ENCODE peak calls at places on chromosome X, in eight cellular contexts. A is uterus, E is heart left ventricle, P is tibial nerve, I is K562, S is Peyer's patch, B is endothelial cell of umbilical vein, K is IMR-90. C is an unnamed sample.

GRCh38 chrX:2559124-2559523 is 58.3 kb upstream of the DHRSX start:
- DNase-seq in B (no peak), P (no peak), K (no peak), E (no peak), S (no peak), A (no peak), I (no peak), C (no peak)

GRCh38 chrX:71198066-71198465 is 25.0 kb upstream of the GJB1 start:
- DNase-seq in I (no peak), K (no peak), A (no peak), B (no peak), P (no peak), S (peak), E (no peak), C (no peak)

GRCh38 chrX:106917830-106918500 is 2.2 kb upstream of the CLDN2 start:
- DNase-seq in S (no peak), P (no peak), E (no peak), B (peak), I (no peak), K (peak), A (no peak), C (no peak)

GRCh38 chrX:83529950-83530349 is 21.9 kb downstream of the POU3F4 start:
- DNase-seq in S (no peak), B (no peak), P (no peak), K (no peak), I (no peak), E (no peak), A (no peak), C (no peak)

GRCh38 chrX:20974326-20974725 is 399.9 kb upstream of the CNKSR2 start:
- DNase-seq in S (no peak), K (no peak), E (no peak), I (no peak), P (no peak), B (no peak), A (no peak), C (no peak)

GRCh38 chrX:104482757-104483156 is 83.2 kb upstream of the IL1RAPL2 start:
- DNase-seq in I (peak), E (no peak), K (no peak), P (no peak), B (no peak), A (no peak), S (no peak), C (no peak)

GRCh38 chrX:13051167-13051528 is 6.7 kb upstream of the FAM9C start:
- DNase-seq in E (no peak), I (no peak), S (no peak), B (no peak), P (no peak), K (no peak), A (no peak), C (no peak)

GRCh38 chrX:78063687-78064086 is 40.4 kb upstream of the PGK1 start:
- DNase-seq in P (no peak), S (no peak), A (no peak), E (no peak), I (no peak), K (no peak), B (no peak), C (no peak)

GRCh38 chrX:150680974-150681373 is 12.2 kb upstream of the MTMR1 start:
- DNase-seq in S (no peak), A (no peak), B (peak), P (no peak), K (peak), E (no peak), I (no peak), C (no peak)

GRCh38 chrX:46582325-46582724 is 8.8 kb downstream of the CHST7 start:
- DNase-seq in P (no peak), B (peak), A (no peak), I (no peak), S (no peak), K (peak), E (no peak), C (no peak)

GRCh38 chrX:111445485-111445884 is 33.5 kb upstream of the DCX start:
- DNase-seq in A (no peak), P (peak), S (no peak), B (peak), E (no peak), K (peak), I (peak), C (no peak)

GRCh38 chrX:140664939-140665338 is 44.6 kb upstream of the LINC00632 start:
- DNase-seq in I (peak), K (peak), S (no peak), B (no peak), E (no peak), P (no peak), A (no peak), C (no peak)

GRCh38 chrX:87409113-87409841 is 108.3 kb upstream of the KLHL4 start:
- DNase-seq in K (peak), I (peak), E (peak), A (peak), P (peak), B (peak), S (no peak), C (no peak)

GRCh38 chrX:136147320-136147901 is at the start of gene FHL1:
- DNase-seq in E (peak), K (peak), P (peak), A (peak), I (peak), S (peak), B (peak), C (no peak)

GRCh38 chrX:9845574-9845948 is 59.3 kb downstream of the SHROOM2 start:
- DNase-seq in E (no peak), S (no peak), A (no peak), I (no peak), B (no peak), P (no peak), K (peak), C (no peak)

GRCh38 chrX:19613645-19614323 is 98.5 kb upstream of the MAP3K15 start:
- DNase-seq in S (no peak), B (no peak), E (no peak), K (no peak), A (no peak), I (no peak), P (no peak), C (no peak)

GRCh38 chrX:136572030-136572429 is 40.0 kb downstream of the VGLL1 start:
- DNase-seq in A (no peak), E (no peak), P (no peak), B (no peak), S (no peak), K (no peak), I (no peak), C (no peak)

GRCh38 chrX:11953615-11954014 is 184.7 kb upstream of the FRMPD4 start:
- DNase-seq in S (no peak), B (no peak), E (no peak), P (no peak), I (no peak), A (no peak), K (peak), C (no peak)

GRCh38 chrX:119687661-119688413 is 5.1 kb downstream of the SEPTIN6 start:
- DNase-seq in B (peak), P (no peak), S (peak), E (no peak), I (no peak), K (no peak), A (no peak), C (no peak)

GRCh38 chrX:24553016-24553415 is 87.9 kb downstream of the PDK3 start:
- DNase-seq in B (peak), E (no peak), I (no peak), A (no peak), K (no peak), P (peak), S (no peak), C (no peak)

GRCh38 chrX:7372843-7373525 is 225.0 kb upstream of the PUDP start:
- DNase-seq in P (no peak), I (no peak), S (no peak), B (no peak), A (no peak), K (peak), E (no peak), C (no peak)

GRCh38 chrX:97766496-97767095 is 882.9 kb downstream of the RPA4 start:
- DNase-seq in E (no peak), P (no peak), S (no peak), A (no peak), I (no peak), K (no peak), B (no peak), C (no peak)

GRCh38 chrX:69605521-69605920 is 10.4 kb upstream of the EDA start:
- DNase-seq in B (no peak), A (no peak), K (no peak), I (no peak), S (no peak), E (no peak), P (no peak), C (no peak)

GRCh38 chrX:131068945-131069719 is 11.0 kb downstream of the ARHGAP36 start:
- DNase-seq in P (no peak), B (peak), I (peak), S (no peak), E (no peak), A (no peak), K (no peak), C (no peak)

GRCh38 chrX:96611619-96612362 is 72.9 kb upstream of the DIAPH2 start:
- DNase-seq in A (no peak), B (no peak), I (no peak), K (peak), P (no peak), E (no peak), S (no peak), C (no peak)

GRCh38 chrX:1196436-1196835 is 16.0 kb downstream of the CRLF2 start:
- DNase-seq in S (no peak), P (no peak), I (no peak), A (no peak), K (no peak), B (no peak), E (no peak), C (no peak)

GRCh38 chrX:1545776-1546408 is 8.9 kb upstream of the P2RY8 start:
- DNase-seq in E (no peak), A (no peak), I (no peak), K (no peak), B (no peak), S (no peak), P (no peak), C (no peak)

GRCh38 chrX:118802857-118803256 is 20.8 kb upstream of the ZCCHC12 start:
- DNase-seq in A (no peak), K (peak), E (no peak), S (no peak), P (peak), B (peak), I (no peak), C (no peak)

GRCh38 chrX:127302841-127303240 is 483.3 kb downstream of the PRR32 start:
- DNase-seq in S (no peak), P (no peak), E (no peak), B (no peak), K (no peak), A (no peak), I (no peak), C (no peak)

GRCh38 chrX:45274576-45274975 is 73.9 kb upstream of the DIPK2B start:
- DNase-seq in E (no peak), K (peak), B (peak), A (no peak), P (no peak), I (no peak), S (no peak), C (no peak)

GRCh38 chrX:106139048-106139447 is 29.1 kb upstream of the PWWP3B start:
- DNase-seq in S (no peak), E (no peak), P (no peak), A (no peak), I (no peak), B (no peak), K (no peak), C (no peak)

GRCh38 chrX:8960809-8961413 is 73.0 kb downstream of the FAM9B start:
- DNase-seq in E (no peak), K (no peak), S (peak), P (no peak), I (no peak), A (no peak), B (no peak), C (no peak)

GRCh38 chrX:110322603-110323002 is 4.7 kb upstream of the AMMECR1 start:
- DNase-seq in E (no peak), K (peak), I (no peak), S (no peak), A (no peak), P (no peak), B (no peak), C (no peak)

GRCh38 chrX:118730500-118731247 is 3.3 kb downstream of the IL13RA1 start:
- DNase-seq in B (peak), I (no peak), S (no peak), P (no peak), A (no peak), K (peak), E (no peak), C (no peak)

GRCh38 chrX:6545712-6546111 is 10.8 kb upstream of the VCX3A start:
- DNase-seq in A (no peak), S (no peak), B (no peak), E (no peak), K (no peak), I (no peak), P (no peak), C (no peak)

GRCh38 chrX:148134578-148134977 is 153.4 kb downstream of the FMR1NB start:
- DNase-seq in K (no peak), P (no peak), S (no peak), I (no peak), A (no peak), E (no peak), B (no peak), C (no peak)

GRCh38 chrX:151680805-151681204 is 14.5 kb upstream of the PRRG3 start:
- DNase-seq in E (no peak), B (peak), P (peak), K (peak), A (no peak), I (peak), S (peak), C (no peak)

GRCh38 chrX:74251006-74251930 is 52.7 kb upstream of the ZCCHC13 start:
- DNase-seq in K (peak), A (no peak), B (peak), E (no peak), P (no peak), I (no peak), S (no peak), C (no peak)

DNA sequence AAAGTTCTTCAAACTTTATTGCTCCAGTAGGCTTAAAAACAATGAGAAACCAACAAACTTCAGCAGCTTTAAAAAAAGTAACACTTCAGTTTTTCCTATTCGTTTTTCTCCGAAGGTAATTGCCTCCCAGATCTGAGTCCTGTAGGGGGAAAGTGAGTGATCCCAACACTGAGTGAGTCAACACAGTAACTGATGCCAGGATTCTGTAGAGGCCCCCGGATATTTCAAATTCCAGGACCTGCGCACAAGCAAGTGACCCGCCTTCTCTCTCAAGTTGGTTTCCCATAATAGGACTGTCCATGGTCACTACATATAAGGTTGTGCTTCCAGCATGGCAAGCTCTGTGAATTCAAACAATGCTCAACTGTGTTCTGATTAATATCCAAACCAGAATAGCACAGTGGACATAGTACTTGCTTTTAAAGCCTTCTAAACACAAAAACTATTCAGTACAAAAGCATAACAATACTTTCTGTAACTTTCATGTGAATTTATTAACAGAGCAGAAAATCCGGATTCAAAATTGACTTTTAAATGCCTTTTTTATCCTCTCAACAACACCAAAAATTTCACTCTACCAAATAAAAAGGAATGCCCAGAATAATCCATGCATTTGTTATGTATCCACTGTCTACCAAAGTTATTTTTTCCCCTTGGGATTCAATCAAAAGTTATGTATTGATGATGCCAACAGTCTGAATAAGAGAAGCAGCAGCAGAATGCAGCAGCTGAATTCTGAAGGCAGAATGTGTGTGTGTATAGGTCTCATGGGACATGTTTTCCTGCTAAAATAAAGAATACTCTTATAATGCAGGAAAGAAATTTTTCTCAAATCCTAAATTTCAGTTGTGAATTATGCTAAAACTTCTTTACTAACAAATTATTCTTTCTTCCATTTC is at the start of gene DMD:
- DNase-seq in P (peak), B (peak), I (no peak), K (peak), A (peak), E (peak), S (no peak), C (no peak)
- TF ChIP-seq POLR2A in P (peak), B (peak), I (no peak), K (no peak), A (peak), E (peak), S (no peak), C (no peak)

DNA sequence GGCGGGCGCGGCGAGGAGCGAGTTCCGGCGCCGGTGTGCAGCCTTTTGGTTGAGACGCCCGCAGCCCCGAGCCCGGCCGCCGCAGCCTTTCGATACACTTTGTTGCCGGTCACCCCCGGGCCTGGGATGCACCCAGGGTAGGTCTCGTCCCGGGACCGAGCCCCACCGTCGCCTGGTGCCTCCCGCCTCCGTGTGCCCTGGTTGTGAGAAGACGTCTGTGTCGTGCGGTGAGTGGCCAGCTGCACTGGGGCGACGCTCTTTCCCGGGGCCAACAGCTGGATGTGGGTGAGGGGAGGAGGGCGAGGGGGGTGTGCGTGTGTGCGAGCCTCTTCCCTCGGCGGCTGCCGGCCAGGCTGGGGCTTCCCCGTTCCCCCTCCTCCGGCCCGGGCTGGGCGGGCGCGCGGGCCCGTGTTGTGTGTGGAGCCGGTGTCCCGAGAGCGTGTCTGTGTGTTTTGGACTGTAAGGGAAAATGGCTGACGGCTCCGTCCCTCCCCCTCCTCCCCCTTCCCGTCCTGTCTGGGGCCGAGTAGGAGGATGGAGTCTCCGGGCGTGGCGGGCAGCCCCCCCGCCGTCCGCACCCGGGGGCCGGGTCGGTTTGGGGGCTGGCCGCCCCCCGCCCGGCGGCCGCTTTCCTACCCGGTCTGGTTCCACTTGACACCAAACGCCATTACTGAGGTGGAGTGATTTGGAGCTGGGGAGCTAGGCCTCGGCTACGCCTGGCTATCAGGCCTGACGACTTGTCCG is 810 bp downstream of the USP9X start:
- DNase-seq in A (peak), B (peak), S (peak), P (peak), I (peak), K (peak), E (peak), C (no peak)
- TF ChIP-seq POLR2A in A (no peak), B (no peak), S (no peak), P (no peak), I (no peak), K (no peak), E (no peak), C (no peak)

GRCh38 chrX:48956728-48957414 is 536 bp downstream of the OTUD5 start:
- DNase-seq in B (peak), K (no peak), S (no peak), E (peak), A (peak), P (no peak), I (no peak), C (no peak)

GRCh38 chrX:48958635-48959094 is 1.3 kb upstream of the OTUD5 start:
- DNase-seq in S (no peak), E (peak), P (no peak), K (peak), B (peak), A (peak), I (no peak), C (no peak)

GRCh38 chrX:48960291-48960690 is 2.9 kb upstream of the OTUD5 start:
- DNase-seq in E (peak), K (no peak), A (no peak), I (no peak), S (peak), P (peak), B (no peak), C (no peak)

GRCh38 chrX:48957477-48957826 is at the start of gene OTUD5:
- DNase-seq in K (no peak), E (peak), B (no peak), S (peak), P (no peak), A (peak), I (no peak), C (no peak)

DNA sequence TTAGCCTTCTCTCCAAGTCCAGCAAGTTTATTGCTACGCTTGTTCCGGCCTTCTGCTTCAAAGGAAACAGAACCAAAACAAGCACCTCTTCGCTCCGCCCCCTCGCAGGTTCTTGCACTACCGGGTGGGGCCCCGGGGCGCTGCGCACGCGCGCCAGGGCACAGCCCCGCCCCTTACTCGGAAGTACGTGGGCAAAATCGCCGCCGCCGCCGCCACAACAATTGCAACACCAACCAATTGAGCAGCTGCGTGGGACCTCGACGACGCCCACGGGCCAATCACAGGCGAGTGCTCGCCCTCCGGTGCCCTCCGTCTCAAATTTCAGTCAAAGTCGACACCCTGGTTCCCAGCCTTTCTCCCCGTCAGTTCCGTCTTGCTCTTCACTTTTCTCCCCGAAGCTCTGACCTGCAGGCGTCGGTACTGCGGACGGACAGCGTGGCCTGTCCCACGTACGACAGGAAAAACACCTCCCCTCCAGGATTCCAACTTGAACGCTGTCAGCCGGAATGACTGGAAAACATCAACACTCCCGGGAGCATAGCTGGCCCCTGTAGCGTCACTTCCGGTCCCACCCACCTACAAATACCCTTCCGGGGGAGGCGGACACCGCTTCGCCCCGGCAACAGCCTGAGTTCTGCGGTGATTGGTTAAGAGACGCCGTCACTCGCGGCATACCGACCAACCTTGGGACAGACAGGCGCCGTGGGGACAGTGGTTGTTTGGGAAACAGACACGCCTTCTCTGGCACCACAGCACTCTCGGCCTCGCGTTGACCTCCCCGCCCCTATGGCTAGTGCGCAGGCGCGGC is 624 bp upstream of the OTUD5 start:
- DNase-seq in B (peak), I (peak), S (peak), A (peak), E (peak), K (peak), P (peak), C (peak)
- TF ChIP-seq POLR2A in B (peak), I (peak), S (peak), A (peak), E (no peak), K (peak), P (peak), C (no peak)

GRCh38 chrX:48940404-48940955 is 16.9 kb downstream of the OTUD5 start:
- DNase-seq in A (no peak), P (no peak), E (no peak), S (no peak), K (no peak), I (peak), B (no peak), C (no peak)
- TF ChIP-seq POLR2A in A (no peak), P (no peak), E (no peak), S (no peak), K (no peak), I (no peak), B (no peak), C (no peak)